ENCODE peak calls at places on chromosomes 2 and 18, in six cellular contexts. N is K562, U is H1, R is HepG2, W is GM12878, L is HCT116. Y is an unnamed sample.
A peak's percentile ranks its signal among the peaks of the same experiment; 100 is the strongest.

GRCh38 chr2:241788135-241788534 is 11.5 kb downstream of the GAL3ST2 start:
- DNase-seq in N (no peak), U (no peak), R (no peak), W (no peak), L (no peak), Y (no peak)

GRCh38 chr2:66582975-66583842 is 148.3 kb downstream of the MEIS1 start:
- DNase-seq in N (no peak), U (no peak), R (no peak), W (no peak), L (no peak), Y (no peak)

GRCh38 chr2:167177196-167177595 is 288.9 kb downstream of the XIRP2 start:
- DNase-seq in N (no peak), U (no peak), R (no peak), W (no peak), L (no peak), Y (no peak)

GRCh38 chr2:30412392-30413321 is 34.4 kb upstream of the LCLAT1 start:
- DNase-seq in N (no peak), U (no peak), R (no peak), W (no peak), L (no peak), Y (no peak)

GRCh38 chr2:158753561-158754302 is 41.4 kb upstream of the DAPL1 start:
- DNase-seq in N (peak; percentile 84), U (peak; percentile 17), R (peak; percentile 62), W (no peak), L (peak; percentile 48), Y (peak; percentile 35)

GRCh38 chr2:198326431-198326830 is 522.0 kb downstream of the PLCL1 start:
- DNase-seq in N (no peak), U (no peak), R (no peak), W (no peak), L (no peak), Y (no peak)

GRCh38 chr2:203061346-203061745 is 46.7 kb downstream of the NBEAL1 start:
- DNase-seq in N (no peak), U (peak; percentile 3), R (peak; percentile 70), W (no peak), L (no peak), Y (no peak)

GRCh38 chr2:9474361-9475117 is at the start of gene IAH1:
- DNase-seq in N (no peak), U (no peak), R (no peak), W (no peak), L (no peak), Y (peak; percentile 81)

GRCh38 chr18:36446059-36446458 is 148.5 kb downstream of the FHOD3 start:
- DNase-seq in N (no peak), U (no peak), R (no peak), W (no peak), L (no peak), Y (no peak)

GRCh38 chr18:2515908-2516625 is 55.2 kb downstream of the METTL4 start:
- DNase-seq in N (no peak), U (no peak), R (peak; percentile 3), W (no peak), L (peak; percentile 61), Y (no peak)

GRCh38 chr18:7116001-7116831 is 1.4 kb downstream of the LAMA1 start:
- DNase-seq in N (no peak), U (peak; percentile 23), R (no peak), W (no peak), L (no peak), Y (no peak)

GRCh38 chr2:200432296-200432695 is 77.6 kb downstream of the KCTD18 start:
- DNase-seq in N (no peak), U (no peak), R (no peak), W (no peak), L (no peak), Y (no peak)

GRCh38 chr2:223465793-223466192 is 136.4 kb downstream of the SCG2 start:
- DNase-seq in N (no peak), U (no peak), R (no peak), W (no peak), L (no peak), Y (peak; percentile 18)

GRCh38 chr2:25251461-25252273 is 83.3 kb upstream of the POMC start:
- DNase-seq in N (peak; percentile 74), U (no peak), R (peak; percentile 91), W (no peak), L (no peak), Y (no peak)

GRCh38 chr2:57084697-57085281 is 901.0 kb downstream of the CCDC85A start:
- DNase-seq in N (no peak), U (no peak), R (no peak), W (no peak), L (no peak), Y (no peak)

GRCh38 chr2:29573602-29574001 is 347.8 kb downstream of the ALK start:
- DNase-seq in N (no peak), U (no peak), R (no peak), W (no peak), L (no peak), Y (no peak)

GRCh38 chr18:37502036-37502435 is 63.6 kb downstream of the CELF4 start:
- DNase-seq in N (no peak), U (no peak), R (no peak), W (no peak), L (no peak), Y (no peak)

GRCh38 chr2:54424555-54425163 is 31.5 kb upstream of the SPTBN1 start:
- DNase-seq in N (no peak), U (no peak), R (peak; percentile 20), W (no peak), L (no peak), Y (no peak)

GRCh38 chr2:54419855-54420550 is 36.1 kb upstream of the SPTBN1 start:
- DNase-seq in N (no peak), U (no peak), R (no peak), W (no peak), L (no peak), Y (no peak)

GRCh38 chr2:54419386-54419785 is 36.7 kb upstream of the SPTBN1 start:
- DNase-seq in N (no peak), U (no peak), R (no peak), W (no peak), L (no peak), Y (no peak)

GRCh38 chr2:54423213-54423612 is 32.9 kb upstream of the SPTBN1 start:
- DNase-seq in N (no peak), U (no peak), R (no peak), W (no peak), L (no peak), Y (no peak)

DNA sequence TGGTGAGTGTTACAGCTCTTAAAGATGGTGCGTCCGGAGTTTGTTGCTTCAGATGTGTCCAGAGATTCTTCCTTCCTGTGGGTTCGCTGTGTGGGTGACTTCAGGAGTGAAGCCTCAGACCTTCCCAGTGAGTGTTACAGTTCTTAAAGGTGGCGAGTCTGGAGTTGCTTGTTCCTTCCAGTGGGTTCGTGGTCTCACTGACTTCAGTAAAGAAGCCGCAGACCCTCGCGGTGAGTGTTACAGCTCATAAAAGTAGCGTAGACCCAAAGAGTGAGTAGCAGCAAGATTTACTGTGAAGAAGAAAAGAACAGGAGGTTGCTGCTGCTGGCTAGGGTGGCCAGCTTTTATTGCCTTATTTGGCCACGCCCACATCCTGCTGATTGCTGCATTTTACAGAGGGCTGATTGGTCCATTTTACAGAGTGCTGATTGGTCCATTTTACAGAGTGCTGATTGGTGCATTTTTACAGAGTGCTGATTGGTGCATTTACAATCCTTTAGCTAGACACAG is 34.0 kb upstream of the SPTBN1 start:
- DNase-seq in N (no peak), U (no peak), R (no peak), W (no peak), L (no peak), Y (no peak)
- TF ChIP-seq JUND in N (no peak), U (no peak), R (no peak), W (no peak), L (no peak), Y (no peak)

GRCh38 chr2:126761981-126762878 is 106.3 kb downstream of the GYPC start:
- DNase-seq in N (no peak), U (no peak), R (no peak), W (no peak), L (no peak), Y (no peak)

GRCh38 chr2:126766295-126766694 is 110.3 kb downstream of the GYPC start:
- DNase-seq in N (no peak), U (no peak), R (no peak), W (no peak), L (no peak), Y (no peak)

GRCh38 chr2:126766897-126767296 is 110.9 kb downstream of the GYPC start:
- DNase-seq in N (no peak), U (no peak), R (no peak), W (no peak), L (no peak), Y (no peak)

GRCh38 chr2:126756125-126756524 is 100.2 kb downstream of the GYPC start:
- DNase-seq in N (no peak), U (no peak), R (no peak), W (no peak), L (no peak), Y (no peak)

GRCh38 chr2:126761256-126761980 is 105.5 kb downstream of the GYPC start:
- DNase-seq in N (no peak), U (no peak), R (no peak), W (no peak), L (no peak), Y (no peak)
- TF ChIP-seq JUND in N (no peak), U (no peak), R (no peak), W (no peak), L (no peak), Y (no peak)

DNA sequence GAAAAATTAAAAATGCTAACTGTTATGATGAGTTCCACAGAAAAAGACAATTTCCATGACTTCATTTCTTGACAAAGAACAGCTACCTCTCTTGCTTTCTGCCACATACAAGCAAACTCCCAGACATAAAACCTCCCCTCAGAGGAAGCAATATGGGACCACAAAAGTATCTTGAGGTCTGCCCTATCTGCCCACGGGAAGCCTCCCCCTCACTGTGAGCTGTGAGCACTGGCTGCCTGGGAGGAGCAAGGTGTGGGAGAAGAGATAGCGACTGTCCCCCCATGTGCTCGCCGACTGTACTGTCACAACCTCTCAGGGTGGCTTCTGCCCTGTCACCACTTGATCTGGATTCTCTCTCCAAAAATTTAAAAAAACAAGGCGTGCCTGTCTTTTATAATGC is 69.6 kb upstream of the NRP2 start:
- DNase-seq in N (peak; percentile 35), U (no peak), R (no peak), W (no peak), L (no peak), Y (no peak)
- TF ChIP-seq JUND in N (no peak), U (no peak), R (no peak), W (no peak), L (no peak), Y (no peak)

GRCh38 chr2:207086136-207086535 is 79.6 kb downstream of the KLF7 start:
- DNase-seq in N (no peak), U (no peak), R (no peak), W (no peak), L (no peak), Y (no peak)
- TF ChIP-seq JUND in N (no peak), U (no peak), R (no peak), W (no peak), L (no peak), Y (no peak)

GRCh38 chr2:205056066-205056678 is 510.9 kb downstream of the PARD3B start:
- DNase-seq in N (no peak), U (no peak), R (no peak), W (no peak), L (no peak), Y (no peak)

GRCh38 chr2:205060269-205060668 is 515.0 kb downstream of the PARD3B start:
- DNase-seq in N (no peak), U (no peak), R (no peak), W (no peak), L (no peak), Y (no peak)

GRCh38 chr2:205053827-205054410 is 508.6 kb downstream of the PARD3B start:
- DNase-seq in N (peak; percentile 12), U (no peak), R (no peak), W (no peak), L (no peak), Y (no peak)

GRCh38 chr2:205054789-205055188 is 509.5 kb downstream of the PARD3B start:
- DNase-seq in N (no peak), U (no peak), R (no peak), W (no peak), L (no peak), Y (no peak)

GRCh38 chr2:205058409-205058808 is 513.1 kb downstream of the PARD3B start:
- DNase-seq in N (no peak), U (no peak), R (no peak), W (no peak), L (no peak), Y (no peak)
- TF ChIP-seq JUND in N (no peak), U (no peak), R (no peak), W (no peak), L (no peak), Y (no peak)

Y was measured in T47D.